ENCODE peak calls at places on chromosomes 4 and X, in ten cellular contexts. H is IMR-90, X is Peyer's patch, S is H54, R is right lobe of liver, M is stomach, O is upper lobe of left lung, G is HCT116, T is prostate gland, N is adrenal gland. Y is an unnamed sample.

GRCh38 chrX:52574416-52575275 is 57.8 kb upstream of the XAGE1B start:
- DNase-seq in H (peak; percentile 61), X (no peak), S (no peak), R (no peak), M (no peak), O (no peak), G (peak; percentile 22), T (peak; percentile 8), N (peak; percentile 48), Y (peak; percentile 36)

GRCh38 chr4:88870428-88870827 is 172.8 kb upstream of the NAP1L5 start:
- DNase-seq in H (no peak), X (no peak), S (no peak), R (no peak), M (no peak), O (no peak), G (no peak), T (no peak), N (no peak), Y (no peak)

GRCh38 chr4:149889976-149890375 is 74.3 kb upstream of the IQCM start:
- DNase-seq in H (no peak), X (no peak), S (no peak), R (no peak), M (no peak), O (no peak), G (no peak), T (no peak), N (no peak), Y (no peak)

GRCh38 chr4:150119492-150119891 is 41.2 kb downstream of the DCLK2 start:
- DNase-seq in H (peak; percentile 57), X (no peak), S (no peak), R (no peak), M (no peak), O (no peak), G (no peak), T (no peak), N (no peak), Y (peak; percentile 35)

GRCh38 chr4:16777726-16778125 is 120.7 kb downstream of the LDB2 start:
- DNase-seq in H (peak; percentile 30), X (no peak), S (no peak), R (no peak), M (no peak), O (no peak), G (no peak), T (no peak), N (no peak), Y (no peak)

GRCh38 chr4:7928711-7929505 is 10.8 kb downstream of the AFAP1 start:
- DNase-seq in H (no peak), X (no peak), S (no peak), R (no peak), M (no peak), O (no peak), G (peak; percentile 2), T (peak; percentile 19), N (peak; percentile 70), Y (no peak)

GRCh38 chr4:70705146-70705855 is 16.5 kb upstream of the RUFY3 start:
- DNase-seq in H (peak; percentile 46), X (peak; percentile 81), S (no peak), R (peak; percentile 85), M (peak; percentile 63), O (peak; percentile 95), G (no peak), T (peak; percentile 62), N (peak; percentile 70), Y (peak; percentile 77)

GRCh38 chr4:184387351-184387750 is 87.0 kb downstream of the IRF2 start:
- DNase-seq in H (no peak), X (peak; percentile 46), S (no peak), R (no peak), M (no peak), O (no peak), G (no peak), T (no peak), N (peak; percentile 44), Y (no peak)

GRCh38 chrX:81890476-81890875 is 688.6 kb downstream of the SH3BGRL start:
- DNase-seq in H (no peak), X (no peak), S (no peak), R (no peak), M (no peak), O (no peak), G (no peak), T (no peak), N (no peak), Y (no peak)
- TF ChIP-seq POLR2A in H (no peak), X (no peak), S (no peak), R (no peak), M (no peak), O (no peak), G (no peak), T (no peak), N (no peak), Y (no peak)

DNA sequence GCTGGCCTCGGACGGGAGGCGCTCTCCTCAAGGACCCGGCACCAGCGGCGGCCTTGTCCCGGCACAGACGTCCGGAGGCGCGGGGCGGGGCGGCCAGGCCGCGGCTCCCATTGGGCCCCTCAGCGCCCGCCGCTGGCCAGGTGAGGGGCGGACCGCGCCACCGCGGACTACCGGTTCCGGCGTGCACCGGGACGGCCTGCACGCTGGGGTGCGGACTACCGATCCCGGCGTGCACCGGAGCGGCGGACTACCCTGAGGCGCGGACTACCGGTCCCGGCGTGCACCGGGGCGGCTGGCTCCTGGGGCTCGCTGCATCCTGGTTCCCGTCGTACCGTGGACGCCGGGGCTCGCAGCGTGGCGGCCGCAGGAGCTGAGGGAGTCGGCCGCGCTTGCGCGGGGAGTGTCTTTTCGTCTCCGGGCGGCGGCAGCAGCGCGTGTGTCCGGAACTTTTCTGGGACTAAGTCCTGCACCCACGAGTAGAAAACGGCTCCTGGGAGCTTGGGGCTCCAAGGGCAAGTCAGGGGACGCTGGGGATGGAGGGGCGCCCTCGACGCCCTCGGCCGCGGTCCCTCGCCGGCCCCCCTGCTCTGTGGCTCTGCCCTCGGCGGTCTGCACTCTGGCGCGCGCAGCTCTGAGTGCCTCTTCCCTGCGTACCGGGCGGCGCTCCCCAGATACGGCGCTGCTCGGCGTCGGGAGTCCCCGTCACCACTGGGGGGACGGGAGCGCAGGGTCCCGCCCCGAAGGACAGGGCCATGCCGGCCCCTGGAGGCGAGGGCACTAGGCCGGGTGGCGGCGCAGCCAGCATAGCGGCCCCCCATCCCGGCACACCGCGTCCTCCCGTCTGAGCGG is at the start of gene LETM1:
- DNase-seq in H (peak; percentile 95), X (peak; percentile 95), S (peak; percentile 85), R (peak; percentile 98), M (peak; percentile 96), O (peak; percentile 99), G (peak; percentile 85), T (peak; percentile 95), N (peak; percentile 97), Y (peak; percentile 94)
- TF ChIP-seq POLR2A in H (peak; percentile 67), X (peak; percentile 49), S (peak; percentile 73), R (peak; percentile 76), M (no peak), O (peak; percentile 16), G (peak; percentile 73), T (peak; percentile 58), N (no peak), Y (peak; percentile 82)

DNA sequence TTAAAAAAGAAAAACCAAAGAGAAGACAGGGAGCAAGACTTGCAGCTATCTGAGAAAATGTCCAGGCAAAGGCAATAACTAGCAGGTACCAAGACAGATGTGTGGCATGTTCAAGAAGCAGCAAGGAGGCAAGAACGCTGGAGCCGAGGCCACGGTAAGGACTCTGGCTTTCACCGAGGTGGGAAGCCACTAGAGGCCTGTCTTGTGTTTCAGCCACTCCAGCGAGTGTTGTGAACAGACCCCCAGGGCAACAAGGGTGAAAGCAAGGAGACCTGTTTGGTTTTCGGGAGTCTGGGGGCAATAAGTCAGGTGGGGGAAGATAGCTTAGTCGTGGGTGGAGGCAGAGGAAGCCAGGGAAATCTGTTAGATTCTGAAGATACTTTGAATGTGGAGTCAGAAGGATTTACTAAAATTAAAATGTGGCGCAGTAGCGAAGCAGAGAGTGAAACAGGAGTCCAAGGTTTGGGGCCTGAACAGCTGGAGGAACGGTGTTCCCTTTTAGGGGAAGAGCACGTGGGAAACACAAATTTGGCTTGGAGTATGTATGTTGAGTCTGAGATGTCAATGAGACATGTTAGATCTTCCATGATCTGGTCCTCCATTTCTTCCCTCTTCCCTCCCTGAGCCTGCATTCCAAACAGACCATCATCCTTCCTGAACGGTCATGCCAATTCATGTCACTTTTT is 3.1 kb downstream of the WDR1 start:
- DNase-seq in H (no peak), X (no peak), S (no peak), R (no peak), M (no peak), O (no peak), G (no peak), T (no peak), N (no peak), Y (no peak)
- TF ChIP-seq POLR2A in H (no peak), X (no peak), S (no peak), R (no peak), M (no peak), O (no peak), G (no peak), T (no peak), N (no peak), Y (no peak)

DNA sequence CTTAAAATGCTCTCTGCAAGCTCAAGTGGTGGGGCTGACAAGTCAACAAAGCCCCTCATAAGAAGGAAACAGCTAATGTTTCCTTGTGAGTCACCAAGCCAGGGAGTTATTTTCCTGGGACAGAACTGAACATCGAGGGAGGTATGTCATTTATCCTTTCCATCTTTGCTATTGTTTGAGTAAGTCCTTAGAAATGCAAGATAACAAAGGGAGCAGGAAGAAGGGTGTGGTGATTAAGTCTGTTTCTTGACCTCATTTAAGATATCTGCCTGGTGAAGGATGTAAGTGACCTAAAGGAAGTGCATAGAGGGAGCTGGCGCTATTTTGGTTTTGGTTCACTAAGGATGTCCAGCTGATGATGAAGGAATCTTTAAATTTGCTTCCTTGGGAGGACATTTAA is 39.9 kb downstream of the ATG4A start:
- DNase-seq in H (peak; percentile 42), X (no peak), S (peak; percentile 34), R (no peak), M (no peak), O (no peak), G (no peak), T (no peak), N (no peak), Y (peak; percentile 49)
- TF ChIP-seq POLR2A in H (no peak), X (no peak), S (no peak), R (no peak), M (no peak), O (no peak), G (no peak), T (no peak), N (no peak), Y (no peak)

DNA sequence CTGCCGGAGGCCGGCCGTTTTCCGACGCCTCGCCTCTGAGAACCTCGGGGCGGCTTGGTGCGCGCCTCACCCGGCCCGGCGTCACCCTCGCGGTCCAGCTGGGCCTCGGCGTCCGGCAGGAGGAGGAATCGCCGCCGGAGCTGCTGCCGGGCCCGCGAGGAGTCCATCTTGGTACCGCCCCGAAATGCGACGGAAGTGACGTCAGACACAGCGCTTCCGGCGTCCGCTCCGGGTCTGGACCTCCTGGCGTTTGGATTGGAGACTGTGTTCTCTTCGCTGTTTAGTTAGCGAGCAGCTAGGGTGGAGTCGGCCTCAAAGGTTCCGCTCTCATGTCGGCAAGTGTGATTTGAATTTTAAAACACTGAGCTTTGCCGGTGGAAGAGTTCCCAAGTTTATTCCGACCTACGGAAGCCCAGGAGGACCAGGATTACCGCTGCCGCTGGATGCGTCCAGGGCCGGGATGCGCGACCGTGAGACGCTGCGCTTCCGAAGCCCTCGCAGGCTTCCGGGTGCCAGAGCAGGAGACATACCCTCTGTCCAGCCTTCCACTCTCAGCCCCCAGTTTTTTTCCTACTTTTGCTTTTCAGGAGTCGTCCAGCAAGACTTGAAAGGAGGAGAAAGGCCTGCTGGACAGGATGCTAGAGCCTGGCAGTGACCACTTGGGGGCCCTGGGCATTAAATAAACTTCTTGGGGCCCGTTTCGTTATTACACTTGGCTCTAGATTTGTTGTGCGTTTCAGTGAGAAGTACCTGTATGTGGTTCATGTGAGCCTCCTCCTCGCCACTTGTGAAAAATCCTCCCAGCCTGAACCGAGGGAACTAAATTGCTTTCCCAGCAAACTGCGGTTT is at the start of gene TMEM128:
- DNase-seq in H (peak; percentile 93), X (peak; percentile 89), S (peak; percentile 77), R (peak; percentile 92), M (peak; percentile 94), O (peak; percentile 93), G (peak; percentile 92), T (peak; percentile 92), N (peak; percentile 97), Y (peak; percentile 93)
- TF ChIP-seq POLR2A in H (peak; percentile 92), X (peak; percentile 65), S (peak; percentile 89), R (peak; percentile 84), M (no peak), O (peak; percentile 87), G (peak; percentile 83), T (peak; percentile 33), N (peak; percentile 54), Y (peak; percentile 75)